ENCODE peak calls at places on chromosomes 11 and 22, in nine cellular contexts. One of them, this sample, is unnamed.

GRCh38 chr11:99505319-99505718 is 484.6 kb downstream of the CNTN5 start:
- DNase-seq in mucosa of descending colon: no peak
- DNase-seq in IMR-90: peak; percentile 86
- DNase-seq in right lobe of liver: no peak
- DNase-seq in psoas muscle: no peak
- DNase-seq in RWPE2: no peak
- DNase-seq in AG04449: peak; percentile 63
- DNase-seq in neural progenitor cell: no peak
- DNase-seq in AG10803: peak; percentile 2
- DNase-seq in this sample: peak; percentile 85

GRCh38 chr11:96037267-96037990 is 113.5 kb upstream of the MTMR2 start:
- DNase-seq in psoas muscle: no peak
- DNase-seq in AG04449: no peak
- DNase-seq in right lobe of liver: no peak
- DNase-seq in neural progenitor cell: no peak
- DNase-seq in RWPE2: no peak
- DNase-seq in AG10803: peak; percentile 64
- DNase-seq in mucosa of descending colon: no peak
- DNase-seq in IMR-90: no peak
- DNase-seq in this sample: peak; percentile 60

GRCh38 chr11:18934195-18934808 is 4.9 kb downstream of the MRGPRX1 start:
- DNase-seq in psoas muscle: no peak
- DNase-seq in AG10803: no peak
- DNase-seq in AG04449: no peak
- DNase-seq in RWPE2: no peak
- DNase-seq in IMR-90: no peak
- DNase-seq in right lobe of liver: no peak
- DNase-seq in neural progenitor cell: no peak
- DNase-seq in mucosa of descending colon: no peak
- DNase-seq in this sample: no peak

GRCh38 chr11:104968365-104968855 is at the start of gene CASP4:
- DNase-seq in AG10803: peak; percentile 89
- DNase-seq in AG04449: peak; percentile 45
- DNase-seq in IMR-90: peak; percentile 78
- DNase-seq in neural progenitor cell: no peak
- DNase-seq in RWPE2: no peak
- DNase-seq in mucosa of descending colon: peak; percentile 59
- DNase-seq in psoas muscle: no peak
- DNase-seq in right lobe of liver: no peak
- DNase-seq in this sample: peak; percentile 64

GRCh38 chr22:45423524-45423923 is 10.0 kb downstream of the RIBC2 start:
- DNase-seq in mucosa of descending colon: no peak
- DNase-seq in IMR-90: no peak
- DNase-seq in AG04449: no peak
- DNase-seq in RWPE2: no peak
- DNase-seq in AG10803: no peak
- DNase-seq in neural progenitor cell: no peak
- DNase-seq in right lobe of liver: no peak
- DNase-seq in psoas muscle: no peak
- DNase-seq in this sample: no peak

GRCh38 chr11:70697701-70698100 is 299.4 kb downstream of the CTTN start:
- DNase-seq in RWPE2: no peak
- DNase-seq in neural progenitor cell: no peak
- DNase-seq in right lobe of liver: no peak
- DNase-seq in AG04449: no peak
- DNase-seq in AG10803: no peak
- DNase-seq in psoas muscle: peak; percentile 22
- DNase-seq in IMR-90: no peak
- DNase-seq in mucosa of descending colon: no peak
- DNase-seq in this sample: no peak

GRCh38 chr22:27231266-27231665 is 570.3 kb downstream of the MN1 start:
- DNase-seq in AG10803: no peak
- DNase-seq in neural progenitor cell: no peak
- DNase-seq in AG04449: no peak
- DNase-seq in mucosa of descending colon: no peak
- DNase-seq in right lobe of liver: no peak
- DNase-seq in psoas muscle: no peak
- DNase-seq in RWPE2: no peak
- DNase-seq in IMR-90: no peak
- DNase-seq in this sample: no peak

GRCh38 chr11:1308745-1309497 is 511 bp downstream of the TOLLIP start:
- DNase-seq in neural progenitor cell: no peak
- DNase-seq in AG10803: no peak
- DNase-seq in psoas muscle: no peak
- DNase-seq in right lobe of liver: peak; percentile 53
- DNase-seq in IMR-90: no peak
- DNase-seq in mucosa of descending colon: no peak
- DNase-seq in RWPE2: no peak
- DNase-seq in AG04449: no peak
- DNase-seq in this sample: no peak

GRCh38 chr11:113184498-113184897 is 129.9 kb upstream of the TTC12 start:
- DNase-seq in right lobe of liver: no peak
- DNase-seq in RWPE2: peak; percentile 71
- DNase-seq in neural progenitor cell: no peak
- DNase-seq in AG04449: peak; percentile 46
- DNase-seq in mucosa of descending colon: no peak
- DNase-seq in AG10803: peak; percentile 97
- DNase-seq in psoas muscle: no peak
- DNase-seq in IMR-90: peak; percentile 56
- DNase-seq in this sample: peak; percentile 86

GRCh38 chr22:38033522-38034277 is 23.5 kb upstream of the PICK1 start:
- DNase-seq in AG04449: no peak
- DNase-seq in RWPE2: peak; percentile 55
- DNase-seq in mucosa of descending colon: no peak
- DNase-seq in right lobe of liver: no peak
- DNase-seq in AG10803: no peak
- DNase-seq in neural progenitor cell: peak; percentile 66
- DNase-seq in IMR-90: no peak
- DNase-seq in psoas muscle: peak; percentile 49
- DNase-seq in this sample: no peak

GRCh38 chr22:26748845-26749244 is 91.5 kb downstream of the MIAT start:
- DNase-seq in AG10803: no peak
- DNase-seq in AG04449: no peak
- DNase-seq in IMR-90: no peak
- DNase-seq in psoas muscle: no peak
- DNase-seq in RWPE2: no peak
- DNase-seq in mucosa of descending colon: no peak
- DNase-seq in right lobe of liver: no peak
- DNase-seq in neural progenitor cell: no peak
- DNase-seq in this sample: no peak

GRCh38 chr11:72595292-72595684 is 78.9 kb downstream of the PDE2A start:
- DNase-seq in IMR-90: no peak
- DNase-seq in AG04449: no peak
- DNase-seq in psoas muscle: no peak
- DNase-seq in mucosa of descending colon: no peak
- DNase-seq in AG10803: no peak
- DNase-seq in RWPE2: no peak
- DNase-seq in neural progenitor cell: peak; percentile 66
- DNase-seq in right lobe of liver: no peak
- DNase-seq in this sample: no peak

GRCh38 chr11:47257178-47257517 is 648 bp upstream of the NR1H3 start:
- DNase-seq in neural progenitor cell: no peak
- DNase-seq in AG10803: no peak
- DNase-seq in RWPE2: no peak
- DNase-seq in right lobe of liver: no peak
- DNase-seq in psoas muscle: no peak
- DNase-seq in AG04449: no peak
- DNase-seq in IMR-90: no peak
- DNase-seq in mucosa of descending colon: no peak
- DNase-seq in this sample: no peak

GRCh38 chr11:119673389-119674336 is 55.3 kb downstream of the NECTIN1 start:
- DNase-seq in AG10803: no peak
- DNase-seq in AG04449: no peak
- DNase-seq in psoas muscle: no peak
- DNase-seq in IMR-90: no peak
- DNase-seq in mucosa of descending colon: no peak
- DNase-seq in neural progenitor cell: no peak
- DNase-seq in RWPE2: no peak
- DNase-seq in right lobe of liver: peak; percentile 57
- DNase-seq in this sample: no peak

GRCh38 chr22:28397324-28397723 is 282.3 kb downstream of the TTC28 start:
- DNase-seq in psoas muscle: no peak
- DNase-seq in IMR-90: no peak
- DNase-seq in AG04449: no peak
- DNase-seq in neural progenitor cell: no peak
- DNase-seq in RWPE2: no peak
- DNase-seq in mucosa of descending colon: no peak
- DNase-seq in AG10803: peak; percentile 26
- DNase-seq in right lobe of liver: no peak
- DNase-seq in this sample: no peak

GRCh38 chr11:102225689-102226562 is 91.4 kb upstream of the BIRC3 start:
- DNase-seq in AG04449: peak; percentile 92
- DNase-seq in neural progenitor cell: no peak
- DNase-seq in right lobe of liver: no peak
- DNase-seq in AG10803: peak; percentile 91
- DNase-seq in psoas muscle: no peak
- DNase-seq in IMR-90: peak; percentile 97
- DNase-seq in mucosa of descending colon: no peak
- DNase-seq in RWPE2: no peak
- DNase-seq in this sample: peak; percentile 97

DNA sequence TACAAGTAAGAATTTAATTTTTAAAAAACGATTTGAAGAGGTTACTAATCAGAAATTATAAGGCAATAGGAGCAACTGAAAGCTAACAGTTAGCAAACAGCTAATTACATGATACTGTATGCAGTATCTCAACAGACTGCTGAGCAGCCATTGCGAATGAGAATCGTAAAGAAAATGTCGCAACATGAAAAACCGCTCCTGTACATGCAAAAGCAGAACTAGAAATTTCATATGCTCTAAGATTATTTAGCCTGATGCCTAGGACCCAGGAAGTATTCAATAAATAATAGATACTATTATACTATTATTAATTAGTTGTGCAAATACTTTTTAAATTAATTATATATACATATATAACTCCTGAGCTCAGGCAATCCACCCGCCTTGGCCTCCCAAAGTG is 48.7 kb upstream of the EP300 start:
- DNase-seq in AG10803: no peak
- DNase-seq in mucosa of descending colon: no peak
- DNase-seq in psoas muscle: no peak
- DNase-seq in RWPE2: no peak
- DNase-seq in neural progenitor cell: no peak
- DNase-seq in IMR-90: no peak
- DNase-seq in AG04449: no peak
- DNase-seq in right lobe of liver: no peak
- DNase-seq in this sample: no peak
- H3K4me3 ChIP-seq in AG10803: no peak overlapping the region
- H3K4me3 ChIP-seq in mucosa of descending colon: no peak overlapping the region
- H3K4me3 ChIP-seq in psoas muscle: no peak overlapping the region
- H3K4me3 ChIP-seq in RWPE2: no peak overlapping the region
- H3K4me3 ChIP-seq in neural progenitor cell: no peak overlapping the region
- H3K4me3 ChIP-seq in IMR-90: no peak overlapping the region
- H3K4me3 ChIP-seq in AG04449: no peak overlapping the region
- H3K4me3 ChIP-seq in right lobe of liver: no peak overlapping the region
- H3K4me3 ChIP-seq in this sample: no peak overlapping the region

DNA sequence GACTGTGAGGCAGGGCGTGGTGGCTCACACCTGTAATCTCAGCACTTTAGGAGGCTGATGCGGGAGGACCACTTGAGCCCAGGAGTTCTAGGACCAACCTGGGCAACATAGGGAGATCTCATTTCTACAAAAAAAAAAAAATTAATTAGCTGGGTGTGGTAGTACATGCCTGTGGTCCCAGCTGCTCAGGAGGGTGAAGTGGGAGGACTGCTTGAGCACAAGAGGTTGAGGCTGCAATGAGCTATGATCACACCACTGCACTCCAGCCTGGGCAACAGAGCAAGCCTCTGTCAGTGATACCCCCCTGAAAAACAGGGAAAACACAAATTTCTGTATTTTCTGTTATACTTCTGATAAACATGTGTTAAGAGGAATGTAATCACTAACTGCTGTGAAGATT is 57.8 kb upstream of the ARHGAP32 start:
- DNase-seq in AG04449: no peak
- DNase-seq in neural progenitor cell: no peak
- DNase-seq in AG10803: peak; percentile 65
- DNase-seq in IMR-90: no peak
- DNase-seq in RWPE2: no peak
- DNase-seq in right lobe of liver: no peak
- DNase-seq in psoas muscle: no peak
- DNase-seq in mucosa of descending colon: no peak
- DNase-seq in this sample: peak; percentile 39
- H3K4me3 ChIP-seq in AG04449: no peak overlapping the region
- H3K4me3 ChIP-seq in neural progenitor cell: no peak overlapping the region
- H3K4me3 ChIP-seq in AG10803: no peak overlapping the region
- H3K4me3 ChIP-seq in IMR-90: no peak overlapping the region
- H3K4me3 ChIP-seq in RWPE2: no peak overlapping the region
- H3K4me3 ChIP-seq in right lobe of liver: no peak overlapping the region
- H3K4me3 ChIP-seq in psoas muscle: no peak overlapping the region
- H3K4me3 ChIP-seq in mucosa of descending colon: no peak overlapping the region
- H3K4me3 ChIP-seq in this sample: no peak overlapping the region

GRCh38 chr11:86171627-86172026 is 72.9 kb upstream of the EED start:
- DNase-seq in IMR-90: no peak
- DNase-seq in right lobe of liver: no peak
- DNase-seq in psoas muscle: no peak
- DNase-seq in mucosa of descending colon: no peak
- DNase-seq in AG10803: no peak
- DNase-seq in AG04449: no peak
- DNase-seq in RWPE2: no peak
- DNase-seq in neural progenitor cell: no peak
- DNase-seq in this sample: no peak
- H3K4me3 ChIP-seq in IMR-90: no peak overlapping the region
- H3K4me3 ChIP-seq in right lobe of liver: no peak overlapping the region
- H3K4me3 ChIP-seq in psoas muscle: no peak overlapping the region
- H3K4me3 ChIP-seq in mucosa of descending colon: no peak overlapping the region
- H3K4me3 ChIP-seq in AG10803: no peak overlapping the region
- H3K4me3 ChIP-seq in AG04449: no peak overlapping the region
- H3K4me3 ChIP-seq in RWPE2: no peak overlapping the region
- H3K4me3 ChIP-seq in neural progenitor cell: no peak overlapping the region
- H3K4me3 ChIP-seq in this sample: no peak overlapping the region

GRCh38 chr11:101127348-101127698 is 2.3 kb downstream of the PGR start:
- DNase-seq in AG10803: no peak
- DNase-seq in mucosa of descending colon: peak; percentile 17
- DNase-seq in RWPE2: no peak
- DNase-seq in AG04449: no peak
- DNase-seq in right lobe of liver: peak; percentile 40
- DNase-seq in neural progenitor cell: peak; percentile 64
- DNase-seq in psoas muscle: peak; percentile 54
- DNase-seq in IMR-90: no peak
- DNase-seq in this sample: no peak

GRCh38 chr11:101129203-101129943 is at the start of gene PGR:
- DNase-seq in neural progenitor cell: peak; percentile 70
- DNase-seq in AG10803: no peak
- DNase-seq in right lobe of liver: peak; percentile 37
- DNase-seq in IMR-90: no peak
- DNase-seq in AG04449: no peak
- DNase-seq in psoas muscle: peak; percentile 49
- DNase-seq in RWPE2: no peak
- DNase-seq in mucosa of descending colon: peak; percentile 70
- DNase-seq in this sample: no peak

GRCh38 chr11:101126551-101127347 is 2.9 kb downstream of the PGR start:
- DNase-seq in IMR-90: no peak
- DNase-seq in psoas muscle: peak; percentile 59
- DNase-seq in RWPE2: no peak
- DNase-seq in neural progenitor cell: peak; percentile 58
- DNase-seq in right lobe of liver: peak; percentile 24
- DNase-seq in mucosa of descending colon: peak; percentile 16
- DNase-seq in AG04449: no peak
- DNase-seq in AG10803: peak; percentile 6
- DNase-seq in this sample: peak; percentile 17

GRCh38 chr11:101127699-101128570 is 1.7 kb downstream of the PGR start:
- DNase-seq in mucosa of descending colon: peak; percentile 27
- DNase-seq in IMR-90: no peak
- DNase-seq in psoas muscle: peak; percentile 59
- DNase-seq in neural progenitor cell: peak; percentile 58
- DNase-seq in RWPE2: peak; percentile 36
- DNase-seq in right lobe of liver: peak; percentile 37
- DNase-seq in AG04449: no peak
- DNase-seq in AG10803: no peak
- DNase-seq in this sample: no peak

GRCh38 chr11:101128571-101129202 is 926 bp downstream of the PGR start:
- DNase-seq in AG10803: no peak
- DNase-seq in neural progenitor cell: peak; percentile 36
- DNase-seq in AG04449: no peak
- DNase-seq in RWPE2: no peak
- DNase-seq in mucosa of descending colon: peak; percentile 4
- DNase-seq in right lobe of liver: no peak
- DNase-seq in IMR-90: no peak
- DNase-seq in psoas muscle: peak; percentile 52
- DNase-seq in this sample: no peak
- H3K4me3 ChIP-seq in AG10803: no peak overlapping the region
- H3K4me3 ChIP-seq in neural progenitor cell: peak overlapping the region; percentile 49
- H3K4me3 ChIP-seq in AG04449: no peak overlapping the region
- H3K4me3 ChIP-seq in RWPE2: no peak overlapping the region
- H3K4me3 ChIP-seq in mucosa of descending colon: no peak overlapping the region
- H3K4me3 ChIP-seq in right lobe of liver: peak overlapping the region; percentile 49
- H3K4me3 ChIP-seq in IMR-90: no peak overlapping the region
- H3K4me3 ChIP-seq in psoas muscle: peak overlapping the region; percentile 64
- H3K4me3 ChIP-seq in this sample: no peak overlapping the region

This sample was measured in astrocyte of the spinal cord.